ENCODE peak calls at places on chromosomes 11 and 22, in ten cellular contexts. V, F, P, C, W, B, M, H, S and I are unnamed samples.

GRCh38 chr11:8016396-8016949 is 29.3 kb downstream of the EIF3F start:
- DNase-seq in V (no peak), F (no peak), P (no peak), C (no peak), W (no peak), B (no peak), M (no peak), H (no peak), S (no peak), I (no peak)

GRCh38 chr22:39674536-39674935 is 104.0 kb downstream of the CACNA1I start:
- DNase-seq in V (no peak), F (no peak), P (no peak), C (no peak), W (no peak), B (peak), M (no peak), H (no peak), S (no peak), I (no peak)

GRCh38 chr11:10388096-10388495 is 67.0 kb upstream of the AMPD3 start:
- DNase-seq in V (no peak), F (no peak), P (no peak), C (no peak), W (no peak), B (no peak), M (no peak), H (no peak), S (no peak), I (no peak)

GRCh38 chr11:83693279-83693992 is 407.3 kb upstream of the CCDC90B start:
- DNase-seq in V (no peak), F (no peak), P (no peak), C (no peak), W (no peak), B (no peak), M (no peak), H (no peak), S (no peak), I (no peak)

GRCh38 chr11:17936790-17937189 is 76.1 kb downstream of the SERGEF start:
- DNase-seq in V (no peak), F (no peak), P (no peak), C (no peak), W (no peak), B (no peak), M (no peak), H (no peak), S (no peak), I (no peak)

GRCh38 chr11:132803436-132803835 is 728.9 kb downstream of the OPCML start:
- DNase-seq in V (no peak), F (no peak), P (no peak), C (no peak), W (no peak), B (peak), M (no peak), H (no peak), S (peak), I (no peak)

GRCh38 chr11:121029153-121029552 is 5.3 kb downstream of the TBCEL start:
- DNase-seq in V (no peak), F (no peak), P (no peak), C (no peak), W (no peak), B (no peak), M (no peak), H (no peak), S (no peak), I (no peak)

GRCh38 chr11:72813740-72814138 is 472 bp upstream of the ATG16L2 start:
- DNase-seq in V (peak), F (no peak), P (no peak), C (peak), W (peak), B (peak), M (peak), H (peak), S (no peak), I (no peak)

GRCh38 chr11:78653294-78653909 is 78.7 kb upstream of the NARS2 start:
- DNase-seq in V (no peak), F (no peak), P (no peak), C (no peak), W (no peak), B (no peak), M (no peak), H (peak), S (no peak), I (no peak)

GRCh38 chr11:17651681-17652080 is 67.7 kb upstream of the MYOD1 start:
- DNase-seq in V (no peak), F (no peak), P (no peak), C (no peak), W (no peak), B (no peak), M (no peak), H (no peak), S (no peak), I (no peak)

GRCh38 chr11:25317221-25317620 is 820.4 kb downstream of the LUZP2 start:
- DNase-seq in V (no peak), F (no peak), P (no peak), C (no peak), W (no peak), B (peak), M (no peak), H (no peak), S (no peak), I (no peak)

GRCh38 chr11:6571434-6572008 is 31.9 kb downstream of the RRP8 start:
- DNase-seq in V (no peak), F (no peak), P (no peak), C (no peak), W (no peak), B (no peak), M (no peak), H (no peak), S (no peak), I (no peak)

GRCh38 chr11:82458777-82459176 is 274.9 kb downstream of the FAM181B start:
- DNase-seq in V (peak), F (no peak), P (no peak), C (no peak), W (no peak), B (no peak), M (no peak), H (no peak), S (no peak), I (no peak)

GRCh38 chr11:3000032-3000961 is 8.2 kb upstream of the NAP1L4 start:
- DNase-seq in V (peak), F (no peak), P (no peak), C (peak), W (peak), B (peak), M (no peak), H (no peak), S (peak), I (peak)

GRCh38 chr11:59778122-59778521 is 22.9 kb downstream of the STX3 start:
- DNase-seq in V (no peak), F (no peak), P (no peak), C (no peak), W (no peak), B (no peak), M (no peak), H (no peak), S (no peak), I (no peak)

GRCh38 chr11:279040-279965 is 1.1 kb downstream of the NLRP6 start:
- DNase-seq in V (no peak), F (no peak), P (no peak), C (no peak), W (peak), B (no peak), M (no peak), H (no peak), S (no peak), I (no peak)

GRCh38 chr22:33914699-33915098 is 5.6 kb downstream of the LARGE1 start:
- DNase-seq in V (no peak), F (no peak), P (no peak), C (no peak), W (no peak), B (no peak), M (no peak), H (no peak), S (no peak), I (no peak)

GRCh38 chr11:75383246-75383645 is 16.1 kb upstream of the RPS3 start:
- DNase-seq in V (no peak), F (peak), P (no peak), C (no peak), W (peak), B (no peak), M (peak), H (no peak), S (no peak), I (no peak)

GRCh38 chr22:28899199-28899853 is 16.0 kb downstream of the ZNRF3 start:
- DNase-seq in V (no peak), F (peak), P (no peak), C (no peak), W (no peak), B (peak), M (no peak), H (no peak), S (peak), I (no peak)

GRCh38 chr11:126340960-126341709 is 14.4 kb upstream of the ST3GAL4 start:
- DNase-seq in V (no peak), F (no peak), P (no peak), C (no peak), W (no peak), B (no peak), M (no peak), H (no peak), S (no peak), I (no peak)

GRCh38 chr11:69360606-69361005 is 66.7 kb downstream of the MYEOV start:
- DNase-seq in V (no peak), F (no peak), P (no peak), C (no peak), W (peak), B (no peak), M (no peak), H (peak), S (no peak), I (no peak)

GRCh38 chr11:8263769-8264410 is at the start of gene LMO1:
- DNase-seq in V (peak), F (peak), P (peak), C (peak), W (peak), B (peak), M (peak), H (no peak), S (peak), I (no peak)

GRCh38 chr11:21774212-21774611 is 418.7 kb upstream of the ANO5 start:
- DNase-seq in V (no peak), F (no peak), P (no peak), C (no peak), W (no peak), B (no peak), M (no peak), H (no peak), S (peak), I (no peak)

GRCh38 chr11:104254347-104254746 is 90.4 kb upstream of the PDGFD start:
- DNase-seq in V (peak), F (no peak), P (no peak), C (peak), W (no peak), B (no peak), M (no peak), H (no peak), S (peak), I (no peak)

GRCh38 chr11:70124321-70125061 is 46.4 kb downstream of the ANO1 start:
- DNase-seq in V (no peak), F (no peak), P (no peak), C (no peak), W (no peak), B (no peak), M (no peak), H (no peak), S (no peak), I (no peak)

GRCh38 chr11:69487849-69488542 is 6.5 kb downstream of the LINC01488 start:
- DNase-seq in V (no peak), F (no peak), P (no peak), C (no peak), W (peak), B (no peak), M (no peak), H (no peak), S (no peak), I (no peak)

GRCh38 chr11:78646564-78647185 is 72.0 kb upstream of the NARS2 start:
- DNase-seq in V (peak), F (peak), P (peak), C (peak), W (no peak), B (peak), M (peak), H (peak), S (peak), I (no peak)

GRCh38 chr22:29879738-29880137 is 3.2 kb upstream of the MTMR3 start:
- DNase-seq in V (no peak), F (no peak), P (no peak), C (peak), W (no peak), B (no peak), M (no peak), H (no peak), S (no peak), I (no peak)

GRCh38 chr11:114442559-114442958 is 3.3 kb downstream of the REXO2 start:
- DNase-seq in V (no peak), F (no peak), P (no peak), C (no peak), W (no peak), B (no peak), M (no peak), H (no peak), S (no peak), I (no peak)

GRCh38 chr22:45977003-45977395 is at the start of gene WNT7B:
- DNase-seq in V (peak), F (no peak), P (no peak), C (no peak), W (peak), B (no peak), M (no peak), H (no peak), S (no peak), I (peak)

GRCh38 chr22:45977551-45978274 is 751 bp upstream of the WNT7B start:
- DNase-seq in V (peak), F (no peak), P (no peak), C (no peak), W (no peak), B (peak), M (no peak), H (no peak), S (no peak), I (no peak)

GRCh38 chr22:45974498-45974897 is 2.5 kb downstream of the WNT7B start:
- DNase-seq in V (no peak), F (no peak), P (no peak), C (no peak), W (no peak), B (no peak), M (no peak), H (no peak), S (no peak), I (no peak)

GRCh38 chr22:45976351-45977002 is 485 bp downstream of the WNT7B start:
- DNase-seq in V (peak), F (no peak), P (no peak), C (no peak), W (no peak), B (no peak), M (no peak), H (no peak), S (no peak), I (no peak)

GRCh38 chr22:45975266-45976161 is 1.4 kb downstream of the WNT7B start:
- DNase-seq in V (peak), F (no peak), P (no peak), C (no peak), W (no peak), B (no peak), M (no peak), H (no peak), S (no peak), I (peak)
- H3K27ac ChIP-seq in V (no peak), F (no peak), P (no peak), C (no peak), W (peak), B (no peak), M (no peak), H (no peak), S (no peak), I (peak)

GRCh38 chr11:67138922-67139321 is 19.9 kb downstream of the KDM2A start:
- DNase-seq in V (no peak), F (no peak), P (no peak), C (no peak), W (no peak), B (no peak), M (no peak), H (no peak), S (no peak), I (no peak)
- H3K27ac ChIP-seq in V (no peak), F (no peak), P (no peak), C (no peak), W (no peak), B (no peak), M (no peak), H (no peak), S (no peak), I (no peak)

GRCh38 chr11:63791495-63792167 is 21.6 kb upstream of the SPINDOC start:
- DNase-seq in V (no peak), F (no peak), P (no peak), C (no peak), W (no peak), B (no peak), M (no peak), H (no peak), S (no peak), I (no peak)
- H3K27ac ChIP-seq in V (peak), F (no peak), P (no peak), C (no peak), W (no peak), B (no peak), M (no peak), H (no peak), S (no peak), I (no peak)

GRCh38 chr11:46366661-46367161 is 14.8 kb upstream of the MDK start:
- DNase-seq in V (no peak), F (no peak), P (no peak), C (no peak), W (no peak), B (no peak), M (no peak), H (no peak), S (no peak), I (no peak)
- H3K27ac ChIP-seq in V (no peak), F (peak), P (no peak), C (no peak), W (peak), B (no peak), M (no peak), H (no peak), S (no peak), I (no peak)

GRCh38 chr22:31291716-31292644 is at the start of gene PIK3IP1:
- DNase-seq in V (peak), F (peak), P (peak), C (peak), W (peak), B (peak), M (peak), H (peak), S (peak), I (no peak)

GRCh38 chr22:31300896-31301295 is 8.6 kb upstream of the PIK3IP1 start:
- DNase-seq in V (no peak), F (no peak), P (no peak), C (no peak), W (no peak), B (no peak), M (no peak), H (no peak), S (no peak), I (no peak)

GRCh38 chr22:31295831-31296230 is 3.5 kb upstream of the PIK3IP1 start:
- DNase-seq in V (no peak), F (no peak), P (no peak), C (no peak), W (no peak), B (peak), M (no peak), H (no peak), S (peak), I (no peak)

GRCh38 chr22:31295413-31295812 is 3.1 kb upstream of the PIK3IP1 start:
- DNase-seq in V (no peak), F (no peak), P (no peak), C (no peak), W (no peak), B (no peak), M (no peak), H (no peak), S (no peak), I (no peak)

DNA sequence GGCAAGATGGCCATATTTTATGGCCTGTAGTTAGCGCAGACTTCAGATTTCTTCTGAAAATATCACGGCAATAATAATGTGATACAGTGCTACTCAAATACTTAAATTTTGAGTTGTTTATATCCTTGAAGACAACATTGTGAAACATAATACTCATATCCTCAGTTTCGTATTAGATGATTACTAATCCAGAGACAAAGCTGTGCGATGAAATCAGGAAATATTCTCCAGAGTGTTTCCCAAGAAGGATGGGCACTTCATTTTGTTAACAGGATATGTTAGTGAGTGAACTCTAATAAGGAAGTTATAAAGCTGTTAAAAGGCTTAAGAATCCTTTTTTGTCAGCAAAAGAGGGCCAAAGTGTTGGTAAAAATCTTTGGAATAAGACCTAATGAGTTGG is 4.0 kb upstream of the PIK3IP1 start:
- DNase-seq in V (no peak), F (no peak), P (no peak), C (no peak), W (no peak), B (peak), M (no peak), H (no peak), S (no peak), I (peak)
- H3K27ac ChIP-seq in V (no peak), F (peak), P (peak), C (peak), W (peak), B (no peak), M (peak), H (peak), S (no peak), I (peak)